ENCODE peak calls at places on chromosomes 6 and 20, in ten cellular contexts. One of them, this sample, is unnamed.

GRCh38 chr6:134822920-134823430 is 126.9 kb downstream of the ALDH8A1 start:
- DNase-seq in adrenal gland: peak; percentile 51
- DNase-seq in HepG2: peak; percentile 82
- DNase-seq in H1: no peak
- DNase-seq in Peyer's patch: no peak
- DNase-seq in spleen: no peak
- DNase-seq in uterus: peak; percentile 17
- DNase-seq in IMR-90: peak; percentile 90
- DNase-seq in A549: peak; percentile 66
- DNase-seq in body of pancreas: peak; percentile 74
- DNase-seq in this sample: peak; percentile 42

GRCh38 chr6:97059473-97059872 is 134.9 kb downstream of the KLHL32 start:
- DNase-seq in A549: peak; percentile 26
- DNase-seq in body of pancreas: no peak
- DNase-seq in H1: no peak
- DNase-seq in Peyer's patch: no peak
- DNase-seq in IMR-90: peak; percentile 37
- DNase-seq in spleen: no peak
- DNase-seq in uterus: no peak
- DNase-seq in HepG2: peak; percentile 17
- DNase-seq in adrenal gland: no peak
- DNase-seq in this sample: no peak

GRCh38 chr20:46093531-46093930 is 3.8 kb upstream of the NCOA5 start:
- DNase-seq in IMR-90: no peak
- DNase-seq in Peyer's patch: no peak
- DNase-seq in HepG2: no peak
- DNase-seq in body of pancreas: no peak
- DNase-seq in uterus: no peak
- DNase-seq in spleen: no peak
- DNase-seq in H1: no peak
- DNase-seq in A549: no peak
- DNase-seq in adrenal gland: no peak
- DNase-seq in this sample: no peak

GRCh38 chr20:12928358-12928754 is 80.4 kb upstream of the SPTLC3 start:
- DNase-seq in A549: no peak
- DNase-seq in adrenal gland: no peak
- DNase-seq in HepG2: no peak
- DNase-seq in IMR-90: no peak
- DNase-seq in H1: no peak
- DNase-seq in Peyer's patch: no peak
- DNase-seq in spleen: no peak
- DNase-seq in body of pancreas: no peak
- DNase-seq in uterus: no peak
- DNase-seq in this sample: no peak

GRCh38 chr6:41836660-41837052 is 49.2 kb downstream of the TOMM6 start:
- DNase-seq in IMR-90: peak; percentile 34
- DNase-seq in spleen: no peak
- DNase-seq in body of pancreas: no peak
- DNase-seq in uterus: no peak
- DNase-seq in A549: no peak
- DNase-seq in HepG2: no peak
- DNase-seq in adrenal gland: no peak
- DNase-seq in H1: no peak
- DNase-seq in Peyer's patch: no peak
- DNase-seq in this sample: no peak

GRCh38 chr6:53793318-53793975 is 1.4 kb upstream of the LRRC1 start:
- DNase-seq in IMR-90: peak; percentile 61
- DNase-seq in A549: peak; percentile 53
- DNase-seq in uterus: peak; percentile 47
- DNase-seq in HepG2: peak; percentile 96
- DNase-seq in adrenal gland: peak; percentile 58
- DNase-seq in H1: peak; percentile 54
- DNase-seq in Peyer's patch: peak; percentile 77
- DNase-seq in body of pancreas: peak; percentile 79
- DNase-seq in spleen: no peak
- DNase-seq in this sample: peak; percentile 28

GRCh38 chr20:50680106-50680960 is 11.0 kb downstream of the RIPOR3 start:
- DNase-seq in H1: no peak
- DNase-seq in uterus: peak; percentile 78
- DNase-seq in HepG2: peak; percentile 90
- DNase-seq in Peyer's patch: no peak
- DNase-seq in body of pancreas: peak; percentile 87
- DNase-seq in spleen: no peak
- DNase-seq in IMR-90: no peak
- DNase-seq in adrenal gland: peak; percentile 63
- DNase-seq in A549: no peak
- DNase-seq in this sample: peak; percentile 81

GRCh38 chr6:149484733-149485700 is at the start of gene ZC3H12D:
- DNase-seq in body of pancreas: peak; percentile 46
- DNase-seq in IMR-90: peak; percentile 33
- DNase-seq in adrenal gland: peak; percentile 23
- DNase-seq in uterus: no peak
- DNase-seq in H1: no peak
- DNase-seq in Peyer's patch: peak; percentile 85
- DNase-seq in spleen: peak; percentile 91
- DNase-seq in A549: peak; percentile 34
- DNase-seq in HepG2: peak; percentile 91
- DNase-seq in this sample: no peak

GRCh38 chr6:101113468-101114260 is 232.5 kb upstream of the ASCC3 start:
- DNase-seq in body of pancreas: no peak
- DNase-seq in A549: no peak
- DNase-seq in adrenal gland: no peak
- DNase-seq in Peyer's patch: no peak
- DNase-seq in H1: no peak
- DNase-seq in IMR-90: no peak
- DNase-seq in HepG2: no peak
- DNase-seq in spleen: no peak
- DNase-seq in uterus: no peak
- DNase-seq in this sample: no peak

GRCh38 chr20:34290471-34290870 is 12.7 kb downstream of the AHCY start:
- DNase-seq in A549: no peak
- DNase-seq in IMR-90: no peak
- DNase-seq in spleen: no peak
- DNase-seq in HepG2: no peak
- DNase-seq in uterus: no peak
- DNase-seq in body of pancreas: no peak
- DNase-seq in Peyer's patch: no peak
- DNase-seq in H1: no peak
- DNase-seq in adrenal gland: no peak
- DNase-seq in this sample: no peak

GRCh38 chr20:40681684-40682083 is 7.4 kb downstream of the MAFB start:
- DNase-seq in HepG2: no peak
- DNase-seq in IMR-90: no peak
- DNase-seq in Peyer's patch: no peak
- DNase-seq in body of pancreas: no peak
- DNase-seq in adrenal gland: no peak
- DNase-seq in A549: no peak
- DNase-seq in spleen: no peak
- DNase-seq in uterus: no peak
- DNase-seq in H1: no peak
- DNase-seq in this sample: no peak

GRCh38 chr20:40683221-40683893 is 5.7 kb downstream of the MAFB start:
- DNase-seq in adrenal gland: no peak
- DNase-seq in H1: peak; percentile 71
- DNase-seq in A549: no peak
- DNase-seq in uterus: no peak
- DNase-seq in HepG2: no peak
- DNase-seq in IMR-90: no peak
- DNase-seq in body of pancreas: peak; percentile 45
- DNase-seq in Peyer's patch: no peak
- DNase-seq in spleen: peak; percentile 83
- DNase-seq in this sample: no peak

GRCh38 chr20:40680560-40680959 is 8.5 kb downstream of the MAFB start:
- DNase-seq in H1: no peak
- DNase-seq in A549: no peak
- DNase-seq in Peyer's patch: no peak
- DNase-seq in IMR-90: no peak
- DNase-seq in body of pancreas: no peak
- DNase-seq in uterus: no peak
- DNase-seq in spleen: no peak
- DNase-seq in adrenal gland: no peak
- DNase-seq in HepG2: no peak
- DNase-seq in this sample: no peak

GRCh38 chr20:40683894-40684268 is 5.2 kb downstream of the MAFB start:
- DNase-seq in spleen: no peak
- DNase-seq in IMR-90: no peak
- DNase-seq in adrenal gland: no peak
- DNase-seq in H1: no peak
- DNase-seq in HepG2: no peak
- DNase-seq in uterus: no peak
- DNase-seq in A549: no peak
- DNase-seq in Peyer's patch: no peak
- DNase-seq in body of pancreas: no peak
- DNase-seq in this sample: no peak

DNA sequence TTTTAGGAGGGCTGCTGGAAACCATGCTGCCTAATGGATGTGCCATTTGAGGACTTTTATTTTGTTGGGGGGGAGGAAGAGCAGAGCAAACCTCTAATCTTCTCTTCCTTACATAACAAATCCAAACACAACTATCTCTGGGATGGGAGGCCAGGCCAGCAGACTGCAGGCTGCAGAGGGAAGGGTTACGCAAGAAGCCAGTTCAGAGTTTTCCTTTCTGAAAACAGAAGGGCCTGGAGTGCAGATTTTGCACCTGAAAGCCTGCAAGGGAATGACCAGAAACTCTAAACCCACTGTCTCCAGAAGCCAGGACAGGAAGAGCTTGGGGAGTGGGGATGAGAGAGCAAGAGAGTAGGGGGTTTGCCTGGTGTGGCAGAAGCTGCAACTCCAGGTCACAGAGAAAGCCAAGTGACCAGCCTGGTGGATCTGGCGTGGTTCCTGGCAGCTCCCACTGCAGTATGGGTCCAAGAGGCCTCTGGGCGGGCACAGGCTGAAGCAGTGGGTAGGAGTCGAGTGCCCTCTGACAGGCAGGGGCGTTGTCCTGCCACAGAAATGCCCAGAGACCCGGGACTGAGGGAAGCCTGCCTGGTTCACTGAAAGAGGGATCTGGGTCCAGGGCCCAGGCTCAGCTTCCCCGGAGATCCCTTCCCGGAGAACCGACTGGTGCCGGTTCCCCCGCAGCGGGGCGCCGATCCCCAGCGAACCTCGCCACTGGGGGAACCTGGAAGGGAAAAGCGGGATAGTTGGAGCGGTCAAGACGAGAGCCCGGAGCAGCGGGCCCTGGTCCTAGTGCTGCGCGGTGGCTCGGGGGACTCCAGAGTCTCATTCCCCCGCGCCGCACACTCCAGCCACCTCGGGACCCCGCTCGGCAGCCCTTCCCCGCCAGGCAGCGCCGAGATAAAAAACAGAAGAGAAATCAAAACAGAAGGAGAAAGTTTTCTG is 6.7 kb downstream of the MAFB start:
- DNase-seq in spleen: peak; percentile 84
- DNase-seq in H1: peak; percentile 60
- DNase-seq in IMR-90: no peak
- DNase-seq in A549: no peak
- DNase-seq in Peyer's patch: no peak
- DNase-seq in adrenal gland: no peak
- DNase-seq in HepG2: peak; percentile 78
- DNase-seq in uterus: no peak
- DNase-seq in body of pancreas: no peak
- DNase-seq in this sample: no peak
- TF ChIP-seq POLR2A in spleen: no peak
- TF ChIP-seq POLR2A in H1: no peak
- TF ChIP-seq POLR2A in IMR-90: no peak
- TF ChIP-seq POLR2A in A549: no peak
- TF ChIP-seq POLR2A in Peyer's patch: no peak
- TF ChIP-seq POLR2A in adrenal gland: no peak
- TF ChIP-seq POLR2A in HepG2: no peak
- TF ChIP-seq POLR2A in uterus: no peak
- TF ChIP-seq POLR2A in body of pancreas: no peak
- TF ChIP-seq POLR2A in this sample: no peak

DNA sequence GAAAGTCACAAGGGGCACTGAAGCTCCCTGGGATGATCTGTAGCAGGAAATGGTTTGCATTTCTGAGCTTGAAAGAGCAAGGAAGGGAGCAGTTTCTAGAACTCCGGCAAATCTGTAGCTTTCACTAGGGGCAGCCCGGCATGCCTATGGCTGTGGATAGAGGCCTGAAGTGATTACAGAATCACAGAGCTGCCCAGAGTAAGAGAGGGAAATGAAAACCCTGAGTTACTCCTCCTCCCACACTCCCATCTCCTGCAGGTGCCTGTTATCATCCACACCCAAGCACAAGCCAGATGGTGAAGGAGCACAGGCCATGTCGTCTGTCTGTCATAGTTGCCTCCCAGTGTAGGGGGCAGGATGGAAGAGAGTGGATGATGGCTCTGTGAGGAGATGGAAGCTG is 37.1 kb downstream of the HLA-F start:
- DNase-seq in HepG2: no peak
- DNase-seq in body of pancreas: no peak
- DNase-seq in Peyer's patch: no peak
- DNase-seq in spleen: no peak
- DNase-seq in IMR-90: no peak
- DNase-seq in A549: no peak
- DNase-seq in H1: no peak
- DNase-seq in adrenal gland: no peak
- DNase-seq in uterus: no peak
- DNase-seq in this sample: no peak
- H3K4me1 ChIP-seq in HepG2: no peaks in the 10 kb centered on the region
- H3K4me1 ChIP-seq in body of pancreas: no peaks in the 10 kb centered on the region
- H3K4me1 ChIP-seq in Peyer's patch: no peaks in the 10 kb centered on the region
- H3K4me1 ChIP-seq in spleen: no peaks in the 10 kb centered on the region
- H3K4me1 ChIP-seq in IMR-90: no peaks in the 10 kb centered on the region
- H3K4me1 ChIP-seq in A549: peaks cover 3% of the 10 kb centered on the region
- H3K4me1 ChIP-seq in H1: peaks cover 15% of the 10 kb centered on the region
- H3K4me1 ChIP-seq in adrenal gland: no peaks in the 10 kb centered on the region
- H3K4me1 ChIP-seq in uterus: no peaks in the 10 kb centered on the region
- H3K4me1 ChIP-seq in this sample: no peaks in the 10 kb centered on the region

DNA sequence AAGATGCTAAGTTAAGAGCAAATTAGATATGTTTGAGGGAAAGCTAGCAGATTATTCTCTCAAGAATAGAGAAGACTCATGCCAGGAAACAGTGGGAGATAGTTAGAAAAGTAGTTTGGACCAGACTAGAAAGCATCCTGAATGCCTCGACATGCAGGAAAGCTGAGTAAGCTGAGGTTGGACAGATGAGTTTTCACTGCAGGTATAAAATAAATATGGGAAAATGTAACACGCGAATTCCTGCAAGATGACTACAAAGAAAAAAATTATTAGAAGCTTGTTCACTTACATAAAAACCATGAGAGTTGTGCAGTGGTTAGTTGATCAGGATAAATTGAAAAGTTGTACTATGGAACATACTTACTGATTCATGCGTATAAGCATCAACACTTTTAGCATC is 484.2 kb upstream of the MANEA start:
- DNase-seq in H1: no peak
- DNase-seq in HepG2: no peak
- DNase-seq in adrenal gland: no peak
- DNase-seq in A549: no peak
- DNase-seq in body of pancreas: no peak
- DNase-seq in Peyer's patch: no peak
- DNase-seq in IMR-90: peak; percentile 29
- DNase-seq in spleen: no peak
- DNase-seq in uterus: no peak
- DNase-seq in this sample: no peak
- TF ChIP-seq POLR2A in H1: no peak
- TF ChIP-seq POLR2A in HepG2: no peak
- TF ChIP-seq POLR2A in adrenal gland: no peak
- TF ChIP-seq POLR2A in A549: no peak
- TF ChIP-seq POLR2A in body of pancreas: no peak
- TF ChIP-seq POLR2A in Peyer's patch: no peak
- TF ChIP-seq POLR2A in IMR-90: no peak
- TF ChIP-seq POLR2A in spleen: no peak
- TF ChIP-seq POLR2A in uterus: no peak
- TF ChIP-seq POLR2A in this sample: no peak

GRCh38 chr6:3747100-3747737 is 4.3 kb downstream of the PXDC1 start:
- DNase-seq in A549: no peak
- DNase-seq in adrenal gland: peak; percentile 11
- DNase-seq in body of pancreas: no peak
- DNase-seq in IMR-90: no peak
- DNase-seq in uterus: peak; percentile 13
- DNase-seq in Peyer's patch: no peak
- DNase-seq in spleen: no peak
- DNase-seq in HepG2: no peak
- DNase-seq in H1: no peak
- DNase-seq in this sample: peak; percentile 24
- H3K4me1 ChIP-seq in A549: peaks cover 42% of the 10 kb centered on the region
- H3K4me1 ChIP-seq in adrenal gland: peaks cover 46% of the 10 kb centered on the region
- H3K4me1 ChIP-seq in body of pancreas: peaks cover 52% of the 10 kb centered on the region
- H3K4me1 ChIP-seq in IMR-90: peaks cover 29% of the 10 kb centered on the region
- H3K4me1 ChIP-seq in uterus: peaks cover 10% of the 10 kb centered on the region
- H3K4me1 ChIP-seq in Peyer's patch: peaks cover 44% of the 10 kb centered on the region
- H3K4me1 ChIP-seq in spleen: peaks cover 56% of the 10 kb centered on the region
- H3K4me1 ChIP-seq in HepG2: peaks cover 77% of the 10 kb centered on the region
- H3K4me1 ChIP-seq in H1: peaks cover 14% of the 10 kb centered on the region
- H3K4me1 ChIP-seq in this sample: peaks cover 7% of the 10 kb centered on the region

This sample was measured in ovary.